ENCODE peak calls at places on chromosomes 7 and 10, in seven cellular contexts. E is NCI-H524; T is NB4; W is mammary epithelial cell; H is nucleus accumbens; F is neural crest cell; K is stimulated activated CD4-positive, alpha-beta T cell treated with anti-CD3 and anti-CD28 coated beads, Interleukin-4, amount 100 ng/mL, for 4 hours. O is an unnamed sample.

GRCh38 chr7:106327538-106328481 is 43.0 kb upstream of the NAMPT start:
- DNase-seq in E (no peak), T (no peak), W (no peak), H (no peak), F (no peak), K (no peak), O (no peak)

GRCh38 chr7:25578991-25579687 is 350.9 kb upstream of the NPVF start:
- DNase-seq in E (no peak), T (no peak), W (no peak), H (no peak), F (no peak), K (no peak), O (no peak)

GRCh38 chr7:44716205-44716604 is 32.4 kb upstream of the ZMIZ2 start:
- DNase-seq in E (no peak), T (no peak), W (no peak), H (no peak), F (no peak), K (no peak), O (no peak)

GRCh38 chr7:46162582-46162981 is 241.5 kb upstream of the IGFBP3 start:
- DNase-seq in E (no peak), T (no peak), W (peak), H (no peak), F (no peak), K (no peak), O (no peak)

GRCh38 chr10:15363031-15363430 is 8.1 kb downstream of the FAM171A1 start:
- DNase-seq in E (no peak), T (no peak), W (no peak), H (no peak), F (no peak), K (no peak), O (no peak)

GRCh38 chr7:38185938-38186337 is 7.9 kb downstream of the STARD3NL start:
- DNase-seq in E (no peak), T (peak), W (no peak), H (no peak), F (no peak), K (no peak), O (peak)

GRCh38 chr7:105874055-105874454 is 2.3 kb downstream of the ATXN7L1 start:
- DNase-seq in E (no peak), T (no peak), W (no peak), H (no peak), F (no peak), K (no peak), O (no peak)

GRCh38 chr10:62779487-62780248 is 24.9 kb upstream of the ADO start:
- DNase-seq in E (no peak), T (peak), W (peak), H (no peak), F (no peak), K (peak), O (peak)

GRCh38 chr7:129468087-129468486 is 33.9 kb downstream of the STRIP2 start:
- DNase-seq in E (no peak), T (no peak), W (peak), H (no peak), F (no peak), K (no peak), O (peak)

GRCh38 chr10:124222298-124223000 is 129.1 kb upstream of the CHST15 start:
- DNase-seq in E (no peak), T (no peak), W (no peak), H (no peak), F (no peak), K (no peak), O (no peak)

GRCh38 chr7:70829221-70830059 is 302.5 kb upstream of the GALNT17 start:
- DNase-seq in E (peak), T (peak), W (peak), H (peak), F (peak), K (peak), O (peak)

GRCh38 chr10:58512470-58513188 is at the start of gene BICC1:
- DNase-seq in E (peak), T (no peak), W (peak), H (peak), F (peak), K (peak), O (peak)

GRCh38 chr10:121928528-121928884 is 675 bp upstream of the ATE1 start:
- DNase-seq in E (no peak), T (peak), W (peak), H (no peak), F (no peak), K (no peak), O (peak)

GRCh38 chr10:124677291-124677690 is 66.9 kb downstream of the FAM53B start:
- DNase-seq in E (no peak), T (peak), W (no peak), H (no peak), F (peak), K (no peak), O (no peak)

GRCh38 chr10:132712291-132712690 is 73.7 kb downstream of the NKX6-2 start:
- DNase-seq in E (no peak), T (no peak), W (no peak), H (no peak), F (no peak), K (no peak), O (no peak)

GRCh38 chr7:51126324-51126723 is 190.3 kb downstream of the COBL start:
- DNase-seq in E (no peak), T (no peak), W (no peak), H (no peak), F (no peak), K (no peak), O (no peak)

O was measured in Kasumi-1.